ENCODE peak calls at places on chromosomes 16 and 17, in six cellular contexts. M is sciatic nerve, P is ELR, N is MCF 10A, X is thyroid gland, U is pons. E is an unnamed sample.

GRCh38 chr16:53626816-53627215 is 76.8 kb downstream of the RPGRIP1L start:
- DNase-seq in U (no peak), X (no peak), N (no peak), P (no peak), M (no peak), E (no peak)

GRCh38 chr16:50814043-50814442 is 72.2 kb downstream of the CYLD start:
- DNase-seq in U (no peak), P (no peak), N (no peak), M (no peak), X (no peak), E (no peak)

GRCh38 chr17:5951912-5952311 is 118.3 kb upstream of the WSCD1 start:
- DNase-seq in M (no peak), X (no peak), P (no peak), U (no peak), N (no peak), E (no peak)

GRCh38 chr16:88922114-88922825 is 54.7 kb downstream of the CBFA2T3 start:
- DNase-seq in P (peak), N (peak), X (peak), M (peak), U (no peak), E (no peak)

GRCh38 chr17:7041607-7042506 is 2.0 kb downstream of the SLC16A11 start:
- DNase-seq in X (peak), N (no peak), U (no peak), M (no peak), P (no peak), E (peak)

GRCh38 chr16:88405325-88406060 is 22.7 kb downstream of the ZNF469 start:
- DNase-seq in P (no peak), X (no peak), M (no peak), U (no peak), N (no peak), E (no peak)

GRCh38 chr17:27559996-27560481 is 70.9 kb upstream of the LGALS9 start:
- DNase-seq in M (peak), U (no peak), X (peak), N (peak), P (peak), E (no peak)

GRCh38 chr16:30941600-30942420 is 7.1 kb upstream of the ORAI3 start:
- DNase-seq in P (peak), X (peak), N (peak), M (no peak), U (peak), E (peak)

GRCh38 chr16:49280022-49280741 is 1.5 kb downstream of the CBLN1 start:
- DNase-seq in M (no peak), P (no peak), N (no peak), X (peak), U (no peak), E (no peak)

GRCh38 chr17:34408439-34408838 is 45.4 kb upstream of the CCL1 start:
- DNase-seq in M (no peak), P (no peak), N (no peak), X (no peak), U (no peak), E (no peak)

GRCh38 chr17:74731347-74731605 is 5.8 kb upstream of the RAB37 start:
- DNase-seq in P (no peak), X (no peak), N (no peak), U (no peak), M (no peak), E (no peak)

GRCh38 chr17:59221159-59221847 is 992 bp downstream of the GDPD1 start:
- DNase-seq in U (peak), M (no peak), N (peak), X (peak), P (no peak), E (no peak)

GRCh38 chr16:49587511-49587910 is 213.9 kb downstream of the C16orf78 start:
- DNase-seq in P (no peak), M (no peak), N (no peak), U (no peak), X (no peak), E (no peak)